ENCODE peak calls at places on chromosomes 5 and 9, in ten cellular contexts. G is CD8-positive, alpha-beta memory T cell; V is keratinocyte; P is hepatocyte; X is Panc1; Q is GM23248; F is ovary; T is GM23338; L is K562; K is brain microvascular endothelial cell. H is an unnamed sample.

GRCh38 chr9:92328225-92328624 is 2.5 kb downstream of the CENPP start:
- DNase-seq in G (no peak), X (no peak), F (no peak), K (peak), V (no peak), L (peak), Q (peak), T (peak), P (peak), H (no peak)

GRCh38 chr9:3868012-3868411 is 342.2 kb upstream of the RFX3 start:
- DNase-seq in L (no peak), Q (peak), X (no peak), V (no peak), T (no peak), K (no peak), P (no peak), G (no peak), F (no peak), H (no peak)

GRCh38 chr9:123329329-123329955 is 26.6 kb upstream of the CRB2 start:
- DNase-seq in Q (peak), G (no peak), T (no peak), V (no peak), K (no peak), P (no peak), F (no peak), L (peak), X (no peak), H (peak)

GRCh38 chr5:132376694-132377641 is 7.5 kb downstream of the SLC22A5 start:
- DNase-seq in T (no peak), Q (no peak), L (no peak), F (no peak), P (no peak), V (no peak), X (no peak), K (no peak), G (no peak), H (no peak)

GRCh38 chr5:127926974-127927373 is 156.6 kb upstream of the SLC12A2 start:
- DNase-seq in X (no peak), F (no peak), Q (no peak), G (no peak), P (no peak), T (no peak), L (no peak), V (no peak), K (no peak), H (no peak)

GRCh38 chr9:85900504-85901201 is 40.3 kb upstream of the NAA35 start:
- DNase-seq in K (peak), Q (peak), V (no peak), L (peak), G (peak), T (peak), P (peak), X (peak), F (no peak), H (peak)

GRCh38 chr5:64637144-64637543 is 53.2 kb upstream of the SHISAL2B start:
- DNase-seq in X (no peak), L (no peak), P (no peak), K (no peak), V (no peak), T (no peak), Q (no peak), F (no peak), G (no peak), H (no peak)

GRCh38 chr9:2066312-2067273 is 51.4 kb downstream of the SMARCA2 start:
- DNase-seq in G (no peak), F (no peak), T (peak), X (no peak), V (no peak), K (peak), Q (peak), P (peak), L (no peak), H (no peak)

GRCh38 chr5:95441631-95442030 is 50.5 kb downstream of the FAM81B start:
- DNase-seq in F (no peak), K (no peak), P (no peak), G (no peak), V (no peak), Q (no peak), T (no peak), L (no peak), X (no peak), H (no peak)

GRCh38 chr9:121684381-121685145 is 33.1 kb downstream of the DAB2IP start:
- DNase-seq in T (peak), P (peak), K (no peak), Q (peak), V (no peak), G (no peak), L (peak), F (no peak), X (no peak), H (no peak)

GRCh38 chr5:113364466-113364865 is 70.3 kb downstream of the TSSK1B start:
- DNase-seq in L (no peak), X (no peak), V (no peak), T (no peak), G (no peak), P (no peak), Q (no peak), F (no peak), K (no peak), H (no peak)

GRCh38 chr9:73073337-73074175 is 78.1 kb upstream of the ANXA1 start:
- DNase-seq in Q (peak), L (no peak), V (no peak), K (peak), P (no peak), G (no peak), X (no peak), T (no peak), F (no peak), H (no peak)

GRCh38 chr9:23581936-23582335 is 244.1 kb downstream of the ELAVL2 start:
- DNase-seq in P (peak), T (no peak), G (no peak), K (no peak), F (no peak), Q (no peak), L (no peak), V (peak), X (no peak), H (peak)

GRCh38 chr9:36101916-36102741 is 34.4 kb upstream of the GLIPR2 start:
- DNase-seq in K (peak), G (no peak), L (peak), F (no peak), Q (peak), V (peak), T (no peak), X (peak), P (peak), H (peak)

GRCh38 chr5:132871459-132871858 is 2.0 kb upstream of the LEAP2 start:
- DNase-seq in T (no peak), V (no peak), K (no peak), Q (no peak), F (no peak), L (peak), P (no peak), X (no peak), G (no peak), H (no peak)

GRCh38 chr5:112923148-112923917 is 1.3 kb upstream of the REEP5 start:
- DNase-seq in V (no peak), F (no peak), Q (no peak), L (peak), K (no peak), P (no peak), X (no peak), G (peak), T (peak), H (no peak)

GRCh38 chr9:136194540-136194939 is 10.4 kb downstream of the LHX3 start:
- DNase-seq in V (no peak), Q (no peak), K (no peak), T (peak), X (no peak), G (no peak), P (no peak), L (no peak), F (no peak), H (no peak)

GRCh38 chr9:37004424-37004935 is 29.6 kb downstream of the PAX5 start:
- DNase-seq in P (no peak), X (no peak), V (no peak), F (no peak), L (no peak), T (no peak), K (no peak), Q (no peak), G (no peak), H (no peak)

GRCh38 chr9:90099262-90099982 is 494.6 kb downstream of the GADD45G start:
- DNase-seq in L (no peak), F (no peak), K (peak), P (peak), Q (peak), V (no peak), G (no peak), T (peak), X (peak), H (no peak)

GRCh38 chr9:31848505-31849285 is 535.7 kb upstream of the ACO1 start:
- DNase-seq in Q (no peak), X (no peak), V (no peak), P (no peak), K (no peak), F (no peak), T (peak), L (peak), G (no peak), H (no peak)

GRCh38 chr5:89992201-89992600 is 417.4 kb downstream of the CETN3 start:
- DNase-seq in P (no peak), F (no peak), T (no peak), L (no peak), X (no peak), G (no peak), K (no peak), Q (no peak), V (no peak), H (no peak)

GRCh38 chr5:17316973-17317459 is 99.6 kb downstream of the BASP1 start:
- DNase-seq in L (no peak), K (peak), T (no peak), F (no peak), P (no peak), G (no peak), X (no peak), Q (peak), V (no peak), H (no peak)

DNA sequence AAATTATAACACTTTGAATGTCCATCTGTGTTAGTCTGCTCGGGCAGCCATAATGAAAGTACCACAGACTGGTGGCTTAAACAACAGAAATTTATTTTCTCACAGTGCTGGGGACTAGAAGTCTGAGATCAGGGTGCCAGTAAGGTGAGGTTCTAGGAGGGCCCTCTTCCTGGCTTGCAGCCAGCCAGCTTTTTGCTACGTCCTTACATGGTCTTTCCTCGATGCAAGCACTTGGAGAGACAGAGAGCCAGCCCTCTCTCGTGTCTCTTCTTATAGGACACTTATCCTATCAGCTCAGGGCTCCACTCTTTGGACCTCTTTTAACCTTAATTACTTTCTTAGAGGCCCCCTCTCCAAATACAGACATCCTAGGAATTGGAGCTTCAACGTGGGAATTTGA is 351.8 kb downstream of the SPOCK1 start:
- DNase-seq in P (no peak), G (no peak), T (no peak), F (no peak), L (no peak), V (no peak), Q (no peak), X (no peak), K (no peak), H (no peak)
- H3K27ac ChIP-seq in P (peak), G (no peak), T (no peak), F (no peak), L (no peak), V (no peak), Q (peak), X (no peak), K (no peak), H (no peak)

GRCh38 chr9:134468358-134468757 is 142.1 kb downstream of the RXRA start:
- DNase-seq in F (no peak), Q (no peak), G (no peak), X (no peak), V (no peak), K (no peak), T (no peak), P (no peak), L (no peak), H (no peak)
- H3K27ac ChIP-seq in F (no peak), Q (no peak), G (no peak), X (no peak), V (no peak), K (no peak), T (no peak), P (no peak), L (no peak), H (no peak)

GRCh38 chr9:88681434-88681833 is 146.5 kb downstream of the NXNL2 start:
- DNase-seq in V (no peak), Q (no peak), T (no peak), G (no peak), F (no peak), K (no peak), L (no peak), P (no peak), X (no peak), H (no peak)

GRCh38 chr9:88678431-88678830 is 143.5 kb downstream of the NXNL2 start:
- DNase-seq in V (no peak), T (no peak), G (no peak), F (no peak), Q (no peak), L (no peak), X (no peak), K (no peak), P (no peak), H (no peak)

GRCh38 chr9:88682431-88682831 is 147.5 kb downstream of the NXNL2 start:
- DNase-seq in Q (no peak), V (no peak), L (no peak), X (no peak), G (no peak), P (peak), K (no peak), T (no peak), F (no peak), H (no peak)

GRCh38 chr9:88680041-88680440 is 145.1 kb downstream of the NXNL2 start:
- DNase-seq in L (no peak), T (no peak), K (no peak), X (no peak), F (no peak), G (no peak), P (no peak), V (no peak), Q (peak), H (no peak)

GRCh38 chr9:88680505-88681160 is 145.7 kb downstream of the NXNL2 start:
- DNase-seq in T (no peak), K (no peak), G (no peak), P (no peak), V (no peak), X (no peak), Q (peak), L (no peak), F (no peak), H (no peak)
- H3K27ac ChIP-seq in T (no peak), K (no peak), G (no peak), P (no peak), V (no peak), X (no peak), Q (no peak), L (no peak), F (no peak), H (no peak)

GRCh38 chr5:119270955-119271757 is 84.7 kb upstream of the TNFAIP8 start:
- DNase-seq in T (no peak), F (no peak), L (no peak), K (no peak), P (no peak), Q (no peak), V (no peak), X (no peak), G (no peak), H (no peak)
- H3K27ac ChIP-seq in T (no peak), F (no peak), L (no peak), K (no peak), P (peak), Q (no peak), V (no peak), X (no peak), G (peak), H (no peak)